ENCODE peak calls at places on chromosome 19, in five cellular contexts. G is thoracic aorta, B is AG04450, Q is T1000, V is iris pigment epithelial cell. D is an unnamed sample.
A peak's percentile ranks its signal among the peaks of the same experiment; 100 is the strongest.

GRCh38 chr19:41705393-41706174 is 2.8 kb upstream of the CEACAM5 start:
- DNase-seq in G (no peak), B (no peak), Q (no peak), V (peak; percentile 8), D (peak; percentile 23)

GRCh38 chr19:15323496-15324235 is 8.7 kb downstream of the BRD4 start:
- DNase-seq in G (no peak), B (no peak), Q (no peak), V (peak; percentile 78), D (peak; percentile 45)

GRCh38 chr19:46515879-46516350 is 20.2 kb upstream of the PNMA8B start:
- DNase-seq in G (no peak), B (no peak), Q (no peak), V (peak; percentile 47), D (peak; percentile 68)

GRCh38 chr19:53246498-53246897 is 8.2 kb downstream of the ZNF677 start:
- DNase-seq in G (no peak), B (no peak), Q (no peak), V (no peak), D (no peak)

GRCh38 chr19:5949792-5950305 is 28.1 kb downstream of the RANBP3 start:
- DNase-seq in G (no peak), B (no peak), Q (no peak), V (no peak), D (no peak)

GRCh38 chr19:21314676-21315075 is 14.5 kb downstream of the ZNF708 start:
- DNase-seq in G (no peak), B (no peak), Q (no peak), V (peak; percentile 45), D (peak; percentile 5)

GRCh38 chr19:28971011-28971410 is 241.9 kb downstream of the UQCRFS1 start:
- DNase-seq in G (no peak), B (no peak), Q (no peak), V (no peak), D (no peak)

GRCh38 chr19:633786-634639 is 676 bp upstream of the POLRMT start:
- DNase-seq in G (no peak), B (no peak), Q (no peak), V (peak; percentile 17), D (peak; percentile 39)

GRCh38 chr19:46542428-46543230 is 47.0 kb upstream of the PNMA8B start:
- DNase-seq in G (peak; percentile 95), B (peak; percentile 76), Q (peak; percentile 68), V (peak; percentile 86), D (peak; percentile 91)

GRCh38 chr19:7505682-7506384 is 10.1 kb upstream of the ZNF358 start:
- DNase-seq in G (no peak), B (no peak), Q (no peak), V (no peak), D (no peak)

GRCh38 chr19:45643024-45643926 is 4.1 kb upstream of the EML2 start:
- DNase-seq in G (no peak), B (peak; percentile 49), Q (peak; percentile 76), V (peak; percentile 76), D (peak; percentile 80)

GRCh38 chr19:55099557-55100506 is 17.6 kb downstream of the PPP1R12C start:
- DNase-seq in G (no peak), B (no peak), Q (no peak), V (no peak), D (peak; percentile 30)